ENCODE peak calls at places on chromosomes 16 and 17, in nine cellular contexts. G, H, R, V, Z, F, D, W and I are unnamed samples.

GRCh38 chr16:69179255-69180010 is 7.5 kb upstream of the SNTB2 start:
- DNase-seq in G (no peak), H (no peak), R (no peak), V (peak; percentile 83), Z (peak; percentile 94), F (peak; percentile 89), D (peak; percentile 84), W (no peak), I (no peak)

GRCh38 chr17:19713462-19713861 is 2.9 kb downstream of the SLC47A2 start:
- DNase-seq in G (no peak), H (no peak), R (no peak), V (no peak), Z (no peak), F (peak; percentile 45), D (no peak), W (peak; percentile 89), I (no peak)

GRCh38 chr16:70592106-70592571 is 54.2 kb upstream of the IL34 start:
- DNase-seq in G (no peak), H (no peak), R (no peak), V (peak; percentile 40), Z (no peak), F (peak; percentile 80), D (peak; percentile 73), W (no peak), I (no peak)

GRCh38 chr16:3637371-3637923 is 17.0 kb upstream of the DNASE1 start:
- DNase-seq in G (no peak), H (no peak), R (no peak), V (no peak), Z (peak; percentile 14), F (peak; percentile 35), D (peak; percentile 32), W (peak; percentile 34), I (no peak)

GRCh38 chr17:61393904-61394629 is 5.6 kb upstream of the TBX2 start:
- DNase-seq in G (no peak), H (no peak), R (peak; percentile 28), V (no peak), Z (no peak), F (no peak), D (no peak), W (no peak), I (no peak)

GRCh38 chr17:21382560-21383495 is 6.7 kb downstream of the KCNJ12 start:
- DNase-seq in G (no peak), H (no peak), R (no peak), V (no peak), Z (no peak), F (no peak), D (no peak), W (no peak), I (no peak)

GRCh38 chr17:74531231-74531761 is at the start of gene CD300LB:
- DNase-seq in G (no peak), H (peak; percentile 42), R (no peak), V (no peak), Z (no peak), F (peak; percentile 47), D (peak; percentile 54), W (peak; percentile 13), I (no peak)

GRCh38 chr17:78107457-78107856 is 21.1 kb downstream of the TMC6 start:
- DNase-seq in G (no peak), H (no peak), R (no peak), V (no peak), Z (peak; percentile 7), F (no peak), D (no peak), W (peak; percentile 34), I (no peak)

GRCh38 chr16:3950343-3951193 is 70.1 kb upstream of the CREBBP start:
- DNase-seq in G (no peak), H (peak; percentile 95), R (no peak), V (no peak), Z (peak; percentile 98), F (peak; percentile 95), D (peak; percentile 95), W (peak; percentile 15), I (no peak)

GRCh38 chr17:19579867-19580565 is 46.4 kb downstream of the SLC47A1 start:
- DNase-seq in G (no peak), H (no peak), R (peak; percentile 23), V (no peak), Z (peak; percentile 49), F (no peak), D (no peak), W (peak; percentile 82), I (no peak)

GRCh38 chr17:9071016-9071415 is 49.7 kb downstream of the NTN1 start:
- DNase-seq in G (no peak), H (no peak), R (no peak), V (no peak), Z (no peak), F (no peak), D (no peak), W (no peak), I (no peak)

DNA sequence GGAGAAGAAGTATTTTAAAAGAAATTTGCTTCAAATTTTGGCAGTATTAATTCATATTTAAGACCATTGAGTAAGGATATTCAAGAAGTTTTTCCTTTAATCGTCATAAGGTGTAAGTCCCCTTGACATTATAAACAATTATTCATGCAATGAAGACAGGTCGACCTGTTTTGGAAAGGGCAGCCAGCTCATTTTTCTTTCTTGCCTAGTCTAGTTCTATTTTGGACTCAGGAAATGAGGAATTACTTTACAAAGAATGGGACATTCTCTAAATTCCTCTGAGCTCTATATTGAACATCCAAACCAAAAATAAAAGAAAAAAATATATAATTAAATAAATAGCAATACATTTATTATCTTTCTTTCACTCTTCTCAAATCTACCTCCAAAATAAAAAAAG is 595.6 kb upstream of the KIF2B start:
- DNase-seq in G (no peak), H (no peak), R (no peak), V (no peak), Z (no peak), F (no peak), D (no peak), W (no peak), I (no peak)
- H3K27me3 ChIP-seq in G (no peaks in the 10 kb centered on the region), H (no peaks in the 10 kb centered on the region), R (no peaks in the 10 kb centered on the region), V (no peaks in the 10 kb centered on the region), Z (no peaks in the 10 kb centered on the region), F (no peaks in the 10 kb centered on the region), D (no peaks in the 10 kb centered on the region), W (no peaks in the 10 kb centered on the region), I (no peaks in the 10 kb centered on the region)

GRCh38 chr17:50534222-50534978 is 1.9 kb downstream of the EPN3 start:
- DNase-seq in G (no peak), H (no peak), R (peak; percentile 55), V (peak; percentile 79), Z (no peak), F (no peak), D (no peak), W (peak; percentile 91), I (no peak)
- H3K27me3 ChIP-seq in G (peaks cover 36% of the 10 kb centered on the region), H (peaks cover 56% of the 10 kb centered on the region), R (peaks cover 42% of the 10 kb centered on the region), V (no peaks in the 10 kb centered on the region), Z (peaks cover 33% of the 10 kb centered on the region), F (peaks cover 11% of the 10 kb centered on the region), D (no peaks in the 10 kb centered on the region), W (peaks cover 30% of the 10 kb centered on the region), I (peaks cover 32% of the 10 kb centered on the region)

DNA sequence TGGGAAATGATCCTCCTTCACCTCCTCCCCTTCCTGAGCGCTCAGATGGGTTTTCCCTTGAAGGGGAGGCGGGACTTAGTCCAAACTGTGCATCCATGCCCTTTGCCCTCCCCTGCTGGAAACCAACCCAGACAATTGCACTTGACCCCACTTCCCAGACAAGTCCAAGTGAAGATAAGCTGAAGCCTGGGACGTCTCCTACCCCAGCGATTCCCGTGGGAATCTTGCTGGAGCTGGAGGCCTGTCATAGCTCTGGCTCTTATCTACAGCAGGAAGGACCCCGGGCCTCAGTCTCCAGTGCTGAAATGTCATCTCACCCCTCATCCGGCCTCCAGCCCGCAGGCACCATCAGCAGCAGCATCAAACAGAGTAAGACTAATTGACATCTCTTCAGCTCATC is 6.5 kb upstream of the NGFR start:
- DNase-seq in G (no peak), H (no peak), R (no peak), V (no peak), Z (no peak), F (no peak), D (no peak), W (no peak), I (no peak)
- H3K27me3 ChIP-seq in G (peaks cover 29% of the 10 kb centered on the region), H (peaks cover 73% of the 10 kb centered on the region), R (peaks cover 21% of the 10 kb centered on the region), V (peaks cover 81% of the 10 kb centered on the region), Z (peaks cover 78% of the 10 kb centered on the region), F (no peaks in the 10 kb centered on the region), D (peaks cover 3% of the 10 kb centered on the region), W (peaks cover 9% of the 10 kb centered on the region), I (peaks cover 3% of the 10 kb centered on the region)

GRCh38 chr16:15887283-15887682 is 1.1 kb downstream of the CEP20 start:
- DNase-seq in G (no peak), H (no peak), R (no peak), V (no peak), Z (no peak), F (no peak), D (no peak), W (no peak), I (no peak)
- H3K27me3 ChIP-seq in G (no peaks in the 10 kb centered on the region), H (no peaks in the 10 kb centered on the region), R (no peaks in the 10 kb centered on the region), V (no peaks in the 10 kb centered on the region), Z (no peaks in the 10 kb centered on the region), F (no peaks in the 10 kb centered on the region), D (no peaks in the 10 kb centered on the region), W (no peaks in the 10 kb centered on the region), I (no peaks in the 10 kb centered on the region)

DNA sequence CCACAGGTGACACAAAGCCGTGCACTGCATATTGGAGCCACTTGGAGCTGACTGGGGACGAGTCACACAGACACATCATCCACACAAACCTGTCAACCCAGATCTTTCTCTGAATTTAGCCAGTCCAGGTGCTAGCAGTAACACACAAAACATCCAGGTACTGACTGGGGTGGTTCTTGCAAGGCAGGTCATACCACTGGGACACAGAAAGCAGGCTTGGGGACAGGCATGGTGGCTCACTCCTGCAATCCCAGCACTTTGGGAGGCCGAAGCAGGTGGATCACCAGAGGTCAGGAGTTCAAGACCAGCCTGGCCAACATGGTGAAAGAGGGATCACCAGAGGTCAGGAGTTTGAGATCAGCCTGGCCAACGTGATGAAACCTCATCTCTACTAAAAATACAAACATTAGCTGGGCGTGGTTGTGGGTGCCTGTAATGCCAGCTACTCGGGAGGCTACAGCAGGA is 14.9 kb downstream of the ENPP7 start:
- DNase-seq in G (no peak), H (no peak), R (no peak), V (peak; percentile 68), Z (no peak), F (no peak), D (no peak), W (no peak), I (no peak)
- H3K27me3 ChIP-seq in G (peaks cover 53% of the 10 kb centered on the region), H (peaks cover 67% of the 10 kb centered on the region), R (peaks cover 92% of the 10 kb centered on the region), V (no peaks in the 10 kb centered on the region), Z (peaks cover 66% of the 10 kb centered on the region), F (peaks cover 27% of the 10 kb centered on the region), D (peaks cover 11% of the 10 kb centered on the region), W (peaks cover 41% of the 10 kb centered on the region), I (peaks cover 20% of the 10 kb centered on the region)

GRCh38 chr16:1116693-1117077 is 20.6 kb upstream of the C1QTNF8 start:
- DNase-seq in G (no peak), H (no peak), R (no peak), V (no peak), Z (no peak), F (no peak), D (no peak), W (peak; percentile 63), I (no peak)
- H3K27me3 ChIP-seq in G (no peaks in the 10 kb centered on the region), H (peaks cover 85% of the 10 kb centered on the region), R (peaks cover 10% of the 10 kb centered on the region), V (peaks cover 84% of the 10 kb centered on the region), Z (peaks cover 27% of the 10 kb centered on the region), F (no peaks in the 10 kb centered on the region), D (no peaks in the 10 kb centered on the region), W (no peaks in the 10 kb centered on the region), I (no peaks in the 10 kb centered on the region)

GRCh38 chr17:76139801-76140660 is 1.0 kb downstream of the FOXJ1 start:
- DNase-seq in G (peak; percentile 49), H (no peak), R (peak; percentile 53), V (no peak), Z (no peak), F (no peak), D (no peak), W (peak; percentile 85), I (peak; percentile 66)
- H3K27me3 ChIP-seq in G (peaks cover 8% of the 10 kb centered on the region), H (no peaks in the 10 kb centered on the region), R (peaks cover 88% of the 10 kb centered on the region), V (no peaks in the 10 kb centered on the region), Z (peaks cover 62% of the 10 kb centered on the region), F (peaks cover 20% of the 10 kb centered on the region), D (peaks cover 22% of the 10 kb centered on the region), W (peaks cover 73% of the 10 kb centered on the region), I (no peaks in the 10 kb centered on the region)